ENCODE peak calls at places on chromosomes 3 and 15, in ten cellular contexts. One of them, this sample, is unnamed.

GRCh38 chr15:91235376-91235775 is 135.3 kb downstream of the SV2B start:
- DNase-seq in non-pigmented ciliary epithelial cell: no peak
- DNase-seq in ovary: no peak
- DNase-seq in stimulated activated CD4-positive, alpha-beta T cell treated with anti-CD3 and anti-CD28 coated beads, Interleukin-2, amount 100 ng/mL, for 24 hours: no peak
- DNase-seq in fibroblast of the aortic adventitia: no peak
- DNase-seq in OCI-M1: no peak
- DNase-seq in mucosa of descending colon: no peak
- DNase-seq in kidney glomerular epithelial cell: no peak
- DNase-seq in left cardiac atrium: no peak
- DNase-seq in cardiac muscle cell: no peak
- DNase-seq in this sample: no peak

GRCh38 chr15:80875568-80875967 is 96.4 kb downstream of the CEMIP start:
- DNase-seq in mucosa of descending colon: no peak
- DNase-seq in cardiac muscle cell: no peak
- DNase-seq in kidney glomerular epithelial cell: no peak
- DNase-seq in OCI-M1: no peak
- DNase-seq in fibroblast of the aortic adventitia: peak
- DNase-seq in left cardiac atrium: peak
- DNase-seq in stimulated activated CD4-positive, alpha-beta T cell treated with anti-CD3 and anti-CD28 coated beads, Interleukin-2, amount 100 ng/mL, for 24 hours: no peak
- DNase-seq in non-pigmented ciliary epithelial cell: no peak
- DNase-seq in ovary: no peak
- DNase-seq in this sample: no peak

GRCh38 chr3:25594007-25594502 is 70.7 kb downstream of the TOP2B start:
- DNase-seq in fibroblast of the aortic adventitia: peak
- DNase-seq in stimulated activated CD4-positive, alpha-beta T cell treated with anti-CD3 and anti-CD28 coated beads, Interleukin-2, amount 100 ng/mL, for 24 hours: no peak
- DNase-seq in non-pigmented ciliary epithelial cell: no peak
- DNase-seq in kidney glomerular epithelial cell: peak
- DNase-seq in mucosa of descending colon: no peak
- DNase-seq in left cardiac atrium: peak
- DNase-seq in ovary: no peak
- DNase-seq in OCI-M1: peak
- DNase-seq in cardiac muscle cell: peak
- DNase-seq in this sample: peak

GRCh38 chr15:32657198-32657886 is 15.8 kb downstream of the SCG5 start:
- DNase-seq in kidney glomerular epithelial cell: peak
- DNase-seq in non-pigmented ciliary epithelial cell: no peak
- DNase-seq in mucosa of descending colon: no peak
- DNase-seq in fibroblast of the aortic adventitia: no peak
- DNase-seq in left cardiac atrium: no peak
- DNase-seq in stimulated activated CD4-positive, alpha-beta T cell treated with anti-CD3 and anti-CD28 coated beads, Interleukin-2, amount 100 ng/mL, for 24 hours: no peak
- DNase-seq in OCI-M1: peak
- DNase-seq in ovary: no peak
- DNase-seq in cardiac muscle cell: no peak
- DNase-seq in this sample: no peak

GRCh38 chr15:41574158-41574557 is 15.1 kb downstream of the TYRO3 start:
- DNase-seq in kidney glomerular epithelial cell: no peak
- DNase-seq in fibroblast of the aortic adventitia: no peak
- DNase-seq in non-pigmented ciliary epithelial cell: no peak
- DNase-seq in mucosa of descending colon: no peak
- DNase-seq in stimulated activated CD4-positive, alpha-beta T cell treated with anti-CD3 and anti-CD28 coated beads, Interleukin-2, amount 100 ng/mL, for 24 hours: no peak
- DNase-seq in left cardiac atrium: no peak
- DNase-seq in cardiac muscle cell: no peak
- DNase-seq in OCI-M1: no peak
- DNase-seq in ovary: no peak
- DNase-seq in this sample: no peak

GRCh38 chr15:64315136-64315661 is 40.8 kb downstream of the CSNK1G1 start:
- DNase-seq in non-pigmented ciliary epithelial cell: no peak
- DNase-seq in kidney glomerular epithelial cell: no peak
- DNase-seq in stimulated activated CD4-positive, alpha-beta T cell treated with anti-CD3 and anti-CD28 coated beads, Interleukin-2, amount 100 ng/mL, for 24 hours: no peak
- DNase-seq in fibroblast of the aortic adventitia: no peak
- DNase-seq in mucosa of descending colon: no peak
- DNase-seq in ovary: no peak
- DNase-seq in cardiac muscle cell: no peak
- DNase-seq in left cardiac atrium: no peak
- DNase-seq in OCI-M1: no peak
- DNase-seq in this sample: peak

GRCh38 chr15:45456212-45457106 is 66.1 kb downstream of the SLC30A4 start:
- DNase-seq in non-pigmented ciliary epithelial cell: peak
- DNase-seq in kidney glomerular epithelial cell: peak
- DNase-seq in left cardiac atrium: peak
- DNase-seq in OCI-M1: peak
- DNase-seq in stimulated activated CD4-positive, alpha-beta T cell treated with anti-CD3 and anti-CD28 coated beads, Interleukin-2, amount 100 ng/mL, for 24 hours: peak
- DNase-seq in cardiac muscle cell: peak
- DNase-seq in mucosa of descending colon: peak
- DNase-seq in fibroblast of the aortic adventitia: peak
- DNase-seq in ovary: peak
- DNase-seq in this sample: peak

GRCh38 chr3:71050133-71050520 is 533.4 kb downstream of the FOXP1 start:
- DNase-seq in mucosa of descending colon: no peak
- DNase-seq in kidney glomerular epithelial cell: peak
- DNase-seq in fibroblast of the aortic adventitia: peak
- DNase-seq in ovary: no peak
- DNase-seq in cardiac muscle cell: peak
- DNase-seq in stimulated activated CD4-positive, alpha-beta T cell treated with anti-CD3 and anti-CD28 coated beads, Interleukin-2, amount 100 ng/mL, for 24 hours: no peak
- DNase-seq in OCI-M1: no peak
- DNase-seq in left cardiac atrium: no peak
- DNase-seq in non-pigmented ciliary epithelial cell: peak
- DNase-seq in this sample: peak

GRCh38 chr3:55601366-55602080 is 114.4 kb upstream of the WNT5A start:
- DNase-seq in OCI-M1: no peak
- DNase-seq in kidney glomerular epithelial cell: no peak
- DNase-seq in fibroblast of the aortic adventitia: no peak
- DNase-seq in non-pigmented ciliary epithelial cell: no peak
- DNase-seq in cardiac muscle cell: no peak
- DNase-seq in ovary: no peak
- DNase-seq in mucosa of descending colon: no peak
- DNase-seq in left cardiac atrium: no peak
- DNase-seq in stimulated activated CD4-positive, alpha-beta T cell treated with anti-CD3 and anti-CD28 coated beads, Interleukin-2, amount 100 ng/mL, for 24 hours: no peak
- DNase-seq in this sample: no peak

GRCh38 chr3:38137615-38138346 is 680 bp upstream of the MYD88 start:
- DNase-seq in kidney glomerular epithelial cell: no peak
- DNase-seq in fibroblast of the aortic adventitia: no peak
- DNase-seq in cardiac muscle cell: no peak
- DNase-seq in mucosa of descending colon: peak
- DNase-seq in OCI-M1: peak
- DNase-seq in ovary: peak
- DNase-seq in stimulated activated CD4-positive, alpha-beta T cell treated with anti-CD3 and anti-CD28 coated beads, Interleukin-2, amount 100 ng/mL, for 24 hours: peak
- DNase-seq in non-pigmented ciliary epithelial cell: no peak
- DNase-seq in left cardiac atrium: no peak
- DNase-seq in this sample: peak

GRCh38 chr3:175885196-175885766 is 1026.1 kb downstream of the NAALADL2 start:
- DNase-seq in mucosa of descending colon: no peak
- DNase-seq in non-pigmented ciliary epithelial cell: no peak
- DNase-seq in kidney glomerular epithelial cell: no peak
- DNase-seq in stimulated activated CD4-positive, alpha-beta T cell treated with anti-CD3 and anti-CD28 coated beads, Interleukin-2, amount 100 ng/mL, for 24 hours: no peak
- DNase-seq in cardiac muscle cell: no peak
- DNase-seq in OCI-M1: no peak
- DNase-seq in ovary: no peak
- DNase-seq in fibroblast of the aortic adventitia: no peak
- DNase-seq in left cardiac atrium: no peak
- DNase-seq in this sample: no peak

GRCh38 chr15:75761446-75762356 is 49.1 kb upstream of the CSPG4 start:
- DNase-seq in kidney glomerular epithelial cell: no peak
- DNase-seq in OCI-M1: no peak
- DNase-seq in ovary: no peak
- DNase-seq in cardiac muscle cell: no peak
- DNase-seq in fibroblast of the aortic adventitia: no peak
- DNase-seq in non-pigmented ciliary epithelial cell: no peak
- DNase-seq in left cardiac atrium: no peak
- DNase-seq in stimulated activated CD4-positive, alpha-beta T cell treated with anti-CD3 and anti-CD28 coated beads, Interleukin-2, amount 100 ng/mL, for 24 hours: no peak
- DNase-seq in mucosa of descending colon: no peak
- DNase-seq in this sample: no peak

GRCh38 chr3:72145506-72146380 is 360.8 kb upstream of the PROK2 start:
- DNase-seq in stimulated activated CD4-positive, alpha-beta T cell treated with anti-CD3 and anti-CD28 coated beads, Interleukin-2, amount 100 ng/mL, for 24 hours: no peak
- DNase-seq in non-pigmented ciliary epithelial cell: no peak
- DNase-seq in kidney glomerular epithelial cell: no peak
- DNase-seq in fibroblast of the aortic adventitia: peak
- DNase-seq in cardiac muscle cell: peak
- DNase-seq in OCI-M1: no peak
- DNase-seq in ovary: no peak
- DNase-seq in left cardiac atrium: peak
- DNase-seq in mucosa of descending colon: no peak
- DNase-seq in this sample: peak

GRCh38 chr3:44067431-44067830 is 174.3 kb upstream of the TOPAZ1 start:
- DNase-seq in OCI-M1: no peak
- DNase-seq in fibroblast of the aortic adventitia: no peak
- DNase-seq in cardiac muscle cell: no peak
- DNase-seq in stimulated activated CD4-positive, alpha-beta T cell treated with anti-CD3 and anti-CD28 coated beads, Interleukin-2, amount 100 ng/mL, for 24 hours: no peak
- DNase-seq in ovary: no peak
- DNase-seq in mucosa of descending colon: no peak
- DNase-seq in left cardiac atrium: no peak
- DNase-seq in kidney glomerular epithelial cell: no peak
- DNase-seq in non-pigmented ciliary epithelial cell: no peak
- DNase-seq in this sample: no peak

GRCh38 chr3:95752199-95752598 is 1062.2 kb upstream of the EPHA6 start:
- DNase-seq in left cardiac atrium: no peak
- DNase-seq in ovary: no peak
- DNase-seq in stimulated activated CD4-positive, alpha-beta T cell treated with anti-CD3 and anti-CD28 coated beads, Interleukin-2, amount 100 ng/mL, for 24 hours: no peak
- DNase-seq in fibroblast of the aortic adventitia: no peak
- DNase-seq in cardiac muscle cell: no peak
- DNase-seq in non-pigmented ciliary epithelial cell: no peak
- DNase-seq in kidney glomerular epithelial cell: no peak
- DNase-seq in mucosa of descending colon: peak
- DNase-seq in OCI-M1: no peak
- DNase-seq in this sample: no peak

GRCh38 chr15:85897818-85898717 is 103.3 kb upstream of the KLHL25 start:
- DNase-seq in OCI-M1: no peak
- DNase-seq in mucosa of descending colon: no peak
- DNase-seq in left cardiac atrium: no peak
- DNase-seq in stimulated activated CD4-positive, alpha-beta T cell treated with anti-CD3 and anti-CD28 coated beads, Interleukin-2, amount 100 ng/mL, for 24 hours: no peak
- DNase-seq in cardiac muscle cell: peak
- DNase-seq in kidney glomerular epithelial cell: no peak
- DNase-seq in non-pigmented ciliary epithelial cell: no peak
- DNase-seq in ovary: no peak
- DNase-seq in fibroblast of the aortic adventitia: no peak
- DNase-seq in this sample: peak

GRCh38 chr15:43168192-43169107 is 16.8 kb upstream of the CCNDBP1 start:
- DNase-seq in OCI-M1: no peak
- DNase-seq in kidney glomerular epithelial cell: peak
- DNase-seq in non-pigmented ciliary epithelial cell: peak
- DNase-seq in ovary: no peak
- DNase-seq in stimulated activated CD4-positive, alpha-beta T cell treated with anti-CD3 and anti-CD28 coated beads, Interleukin-2, amount 100 ng/mL, for 24 hours: no peak
- DNase-seq in cardiac muscle cell: no peak
- DNase-seq in fibroblast of the aortic adventitia: peak
- DNase-seq in mucosa of descending colon: no peak
- DNase-seq in left cardiac atrium: no peak
- DNase-seq in this sample: no peak

GRCh38 chr15:82044373-82045178 is 1.2 kb downstream of the MEX3B start:
- DNase-seq in cardiac muscle cell: peak
- DNase-seq in ovary: peak
- DNase-seq in OCI-M1: peak
- DNase-seq in mucosa of descending colon: peak
- DNase-seq in kidney glomerular epithelial cell: peak
- DNase-seq in left cardiac atrium: peak
- DNase-seq in stimulated activated CD4-positive, alpha-beta T cell treated with anti-CD3 and anti-CD28 coated beads, Interleukin-2, amount 100 ng/mL, for 24 hours: peak
- DNase-seq in fibroblast of the aortic adventitia: peak
- DNase-seq in non-pigmented ciliary epithelial cell: peak
- DNase-seq in this sample: peak

GRCh38 chr3:29521751-29522150 is 240.9 kb downstream of the RBMS3 start:
- DNase-seq in OCI-M1: no peak
- DNase-seq in mucosa of descending colon: no peak
- DNase-seq in left cardiac atrium: no peak
- DNase-seq in ovary: no peak
- DNase-seq in stimulated activated CD4-positive, alpha-beta T cell treated with anti-CD3 and anti-CD28 coated beads, Interleukin-2, amount 100 ng/mL, for 24 hours: no peak
- DNase-seq in cardiac muscle cell: no peak
- DNase-seq in non-pigmented ciliary epithelial cell: no peak
- DNase-seq in fibroblast of the aortic adventitia: no peak
- DNase-seq in kidney glomerular epithelial cell: no peak
- DNase-seq in this sample: no peak

GRCh38 chr3:27533718-27534578 is 49.8 kb upstream of the SLC4A7 start:
- DNase-seq in cardiac muscle cell: peak
- DNase-seq in kidney glomerular epithelial cell: peak
- DNase-seq in OCI-M1: no peak
- DNase-seq in left cardiac atrium: peak
- DNase-seq in non-pigmented ciliary epithelial cell: peak
- DNase-seq in mucosa of descending colon: peak
- DNase-seq in stimulated activated CD4-positive, alpha-beta T cell treated with anti-CD3 and anti-CD28 coated beads, Interleukin-2, amount 100 ng/mL, for 24 hours: peak
- DNase-seq in ovary: peak
- DNase-seq in fibroblast of the aortic adventitia: peak
- DNase-seq in this sample: peak

GRCh38 chr3:165624761-165625160 is 212.5 kb downstream of the BCHE start:
- DNase-seq in stimulated activated CD4-positive, alpha-beta T cell treated with anti-CD3 and anti-CD28 coated beads, Interleukin-2, amount 100 ng/mL, for 24 hours: no peak
- DNase-seq in mucosa of descending colon: no peak
- DNase-seq in kidney glomerular epithelial cell: no peak
- DNase-seq in OCI-M1: peak
- DNase-seq in fibroblast of the aortic adventitia: peak
- DNase-seq in left cardiac atrium: no peak
- DNase-seq in non-pigmented ciliary epithelial cell: no peak
- DNase-seq in cardiac muscle cell: peak
- DNase-seq in ovary: no peak
- DNase-seq in this sample: no peak

GRCh38 chr3:133706033-133706432 is 40.2 kb upstream of the TF start:
- DNase-seq in ovary: no peak
- DNase-seq in kidney glomerular epithelial cell: no peak
- DNase-seq in stimulated activated CD4-positive, alpha-beta T cell treated with anti-CD3 and anti-CD28 coated beads, Interleukin-2, amount 100 ng/mL, for 24 hours: no peak
- DNase-seq in OCI-M1: no peak
- DNase-seq in fibroblast of the aortic adventitia: no peak
- DNase-seq in cardiac muscle cell: no peak
- DNase-seq in left cardiac atrium: no peak
- DNase-seq in mucosa of descending colon: no peak
- DNase-seq in non-pigmented ciliary epithelial cell: no peak
- DNase-seq in this sample: no peak

GRCh38 chr3:38460377-38461085 is 6.8 kb downstream of the ACVR2B start:
- DNase-seq in ovary: no peak
- DNase-seq in kidney glomerular epithelial cell: no peak
- DNase-seq in mucosa of descending colon: no peak
- DNase-seq in stimulated activated CD4-positive, alpha-beta T cell treated with anti-CD3 and anti-CD28 coated beads, Interleukin-2, amount 100 ng/mL, for 24 hours: no peak
- DNase-seq in left cardiac atrium: no peak
- DNase-seq in cardiac muscle cell: no peak
- DNase-seq in fibroblast of the aortic adventitia: no peak
- DNase-seq in OCI-M1: no peak
- DNase-seq in non-pigmented ciliary epithelial cell: no peak
- DNase-seq in this sample: no peak

GRCh38 chr3:188807002-188807401 is 364.8 kb upstream of the TPRG1 start:
- DNase-seq in OCI-M1: peak
- DNase-seq in mucosa of descending colon: no peak
- DNase-seq in kidney glomerular epithelial cell: no peak
- DNase-seq in left cardiac atrium: no peak
- DNase-seq in cardiac muscle cell: peak
- DNase-seq in stimulated activated CD4-positive, alpha-beta T cell treated with anti-CD3 and anti-CD28 coated beads, Interleukin-2, amount 100 ng/mL, for 24 hours: no peak
- DNase-seq in fibroblast of the aortic adventitia: peak
- DNase-seq in ovary: no peak
- DNase-seq in non-pigmented ciliary epithelial cell: no peak
- DNase-seq in this sample: peak

GRCh38 chr15:71591057-71591456 is 219.3 kb upstream of the NR2E3 start:
- DNase-seq in OCI-M1: no peak
- DNase-seq in fibroblast of the aortic adventitia: no peak
- DNase-seq in kidney glomerular epithelial cell: no peak
- DNase-seq in non-pigmented ciliary epithelial cell: no peak
- DNase-seq in mucosa of descending colon: no peak
- DNase-seq in left cardiac atrium: no peak
- DNase-seq in cardiac muscle cell: no peak
- DNase-seq in stimulated activated CD4-positive, alpha-beta T cell treated with anti-CD3 and anti-CD28 coated beads, Interleukin-2, amount 100 ng/mL, for 24 hours: no peak
- DNase-seq in ovary: no peak
- DNase-seq in this sample: no peak

GRCh38 chr15:63752075-63752684 is 81.6 kb downstream of the HERC1 start:
- DNase-seq in ovary: no peak
- DNase-seq in stimulated activated CD4-positive, alpha-beta T cell treated with anti-CD3 and anti-CD28 coated beads, Interleukin-2, amount 100 ng/mL, for 24 hours: peak
- DNase-seq in non-pigmented ciliary epithelial cell: peak
- DNase-seq in cardiac muscle cell: peak
- DNase-seq in kidney glomerular epithelial cell: peak
- DNase-seq in mucosa of descending colon: no peak
- DNase-seq in OCI-M1: peak
- DNase-seq in left cardiac atrium: no peak
- DNase-seq in fibroblast of the aortic adventitia: peak
- DNase-seq in this sample: peak

GRCh38 chr15:59545573-59545972 is 66.0 kb upstream of the GCNT3 start:
- DNase-seq in mucosa of descending colon: no peak
- DNase-seq in ovary: no peak
- DNase-seq in stimulated activated CD4-positive, alpha-beta T cell treated with anti-CD3 and anti-CD28 coated beads, Interleukin-2, amount 100 ng/mL, for 24 hours: no peak
- DNase-seq in non-pigmented ciliary epithelial cell: no peak
- DNase-seq in fibroblast of the aortic adventitia: no peak
- DNase-seq in OCI-M1: no peak
- DNase-seq in left cardiac atrium: no peak
- DNase-seq in cardiac muscle cell: no peak
- DNase-seq in kidney glomerular epithelial cell: no peak
- DNase-seq in this sample: no peak

GRCh38 chr3:188646592-188646991 is 492.6 kb downstream of the LPP start:
- DNase-seq in cardiac muscle cell: no peak
- DNase-seq in kidney glomerular epithelial cell: no peak
- DNase-seq in fibroblast of the aortic adventitia: no peak
- DNase-seq in mucosa of descending colon: no peak
- DNase-seq in left cardiac atrium: no peak
- DNase-seq in ovary: no peak
- DNase-seq in non-pigmented ciliary epithelial cell: no peak
- DNase-seq in OCI-M1: peak
- DNase-seq in stimulated activated CD4-positive, alpha-beta T cell treated with anti-CD3 and anti-CD28 coated beads, Interleukin-2, amount 100 ng/mL, for 24 hours: no peak
- DNase-seq in this sample: peak

This sample was measured in adipocyte.